ENCODE peak calls at places on chromosomes 11 and 22, in seven cellular contexts. O is ureter; M is left cardiac atrium; E is aorta; B is NAMALWA; U is activated CD4-positive, CD25-positive, alpha-beta regulatory T cell; I is heart left ventricle. Y is an unnamed sample.

GRCh38 chr11:27443746-27444465 is 28.7 kb downstream of the LGR4 start:
- DNase-seq in O (no peak), I (no peak), B (no peak), M (no peak), E (no peak), U (no peak), Y (no peak)

GRCh38 chr11:117905524-117905923 is 23.7 kb downstream of the TMPRSS13 start:
- DNase-seq in O (no peak), U (no peak), E (no peak), M (no peak), I (no peak), B (no peak), Y (no peak)

GRCh38 chr11:115471367-115471766 is 32.8 kb downstream of the CADM1 start:
- DNase-seq in E (no peak), M (no peak), U (no peak), O (no peak), I (no peak), B (no peak), Y (no peak)

GRCh38 chr11:123258877-123259276 is 63.8 kb upstream of the CLMP start:
- DNase-seq in U (no peak), O (no peak), B (no peak), E (no peak), I (no peak), M (no peak), Y (no peak)

GRCh38 chr11:46710821-46711269 is 8.2 kb upstream of the F2 start:
- DNase-seq in M (peak; percentile 66), O (no peak), I (peak; percentile 83), U (no peak), B (no peak), E (peak; percentile 87), Y (no peak)

GRCh38 chr11:64874841-64875240 is 3.6 kb downstream of the EHD1 start:
- DNase-seq in M (no peak), I (no peak), U (no peak), E (no peak), B (no peak), O (no peak), Y (no peak)

GRCh38 chr22:49523374-49524008 is 304.2 kb downstream of the BRD1 start:
- DNase-seq in B (no peak), E (no peak), O (no peak), U (no peak), I (no peak), M (no peak), Y (no peak)

GRCh38 chr11:104467414-104467813 is 303.5 kb upstream of the PDGFD start:
- DNase-seq in U (no peak), O (no peak), M (no peak), E (no peak), B (no peak), I (no peak), Y (no peak)

GRCh38 chr11:47270331-47271271 is 668 bp downstream of the MADD start:
- DNase-seq in U (no peak), M (no peak), B (peak; percentile 64), I (no peak), E (no peak), O (no peak), Y (no peak)

GRCh38 chr11:14029971-14030531 is 67.5 kb downstream of the SPON1 start:
- DNase-seq in I (peak; percentile 71), M (peak; percentile 80), B (no peak), E (peak; percentile 84), U (no peak), O (peak; percentile 62), Y (no peak)

GRCh38 chr11:59614277-59615131 is 1.1 kb downstream of the OSBP start:
- DNase-seq in E (no peak), M (no peak), I (no peak), U (no peak), O (no peak), B (peak; percentile 29), Y (no peak)

GRCh38 chr22:35521358-35522264 is 19.0 kb upstream of the RASD2 start:
- DNase-seq in U (no peak), E (no peak), B (no peak), I (no peak), O (no peak), M (no peak), Y (no peak)

GRCh38 chr11:74018331-74019005 is 9.6 kb upstream of the UCP3 start:
- DNase-seq in B (no peak), I (peak; percentile 91), E (peak; percentile 95), M (peak; percentile 92), U (no peak), O (peak; percentile 96), Y (no peak)

GRCh38 chr11:10938231-10938630 is 80.4 kb upstream of the ZBED5 start:
- DNase-seq in E (no peak), I (no peak), M (no peak), U (no peak), O (no peak), B (no peak), Y (no peak)

Y was measured in germinal center.